ENCODE peak calls at places on chromosomes 5 and 9, in five cellular contexts. O, C, U, W and K are unnamed samples.

GRCh38 chr5:38167562-38167996 is 90.8 kb upstream of the EGFLAM start:
- DNase-seq in U (no peak), O (no peak), W (no peak), C (no peak), K (no peak)

GRCh38 chr5:149205625-149206523 is 64.6 kb downstream of the ABLIM3 start:
- DNase-seq in W (no peak), U (no peak), O (no peak), C (no peak), K (no peak)

GRCh38 chr5:118557103-118557805 is 431.1 kb downstream of the DTWD2 start:
- DNase-seq in W (no peak), U (no peak), C (peak), O (no peak), K (no peak)

GRCh38 chr9:92406506-92406905 is 2.1 kb upstream of the OGN start:
- DNase-seq in C (no peak), O (no peak), W (no peak), U (no peak), K (peak)

GRCh38 chr9:90925581-90926257 is 124.1 kb downstream of the SYK start:
- DNase-seq in W (no peak), C (no peak), O (no peak), U (no peak), K (no peak)

GRCh38 chr9:84137968-84138367 is 157.4 kb downstream of the RMI1 start:
- DNase-seq in U (no peak), C (no peak), O (no peak), W (no peak), K (no peak)

GRCh38 chr5:859798-860296 is 9.1 kb upstream of the ZDHHC11 start:
- DNase-seq in W (no peak), O (no peak), U (no peak), C (no peak), K (no peak)

GRCh38 chr9:70411930-70412677 is 2.4 kb downstream of the KLF9 start:
- DNase-seq in U (peak), C (peak), W (peak), O (peak), K (peak)

GRCh38 chr5:54671111-54671531 is 153.6 kb downstream of the SNX18 start:
- DNase-seq in U (no peak), C (no peak), W (no peak), O (no peak), K (no peak)

GRCh38 chr5:149727336-149728035 is 2.6 kb upstream of the PPARGC1B start:
- DNase-seq in U (no peak), O (no peak), W (no peak), C (no peak), K (no peak)

GRCh38 chr5:174916227-174916626 is 191.8 kb downstream of the MSX2 start:
- DNase-seq in U (no peak), O (no peak), C (no peak), W (no peak), K (no peak)

GRCh38 chr9:88013051-88013450 is 38.7 kb upstream of the CDK20 start:
- DNase-seq in O (no peak), W (no peak), U (no peak), C (no peak), K (no peak)

GRCh38 chr9:124782661-124783574 is 6.0 kb downstream of the OLFML2A start:
- DNase-seq in O (no peak), W (no peak), U (no peak), C (no peak), K (no peak)

GRCh38 chr9:129635099-129635803 is 6.7 kb downstream of the ASB6 start:
- DNase-seq in W (no peak), O (no peak), C (no peak), U (no peak), K (no peak)

GRCh38 chr5:172093559-172093958 is 87.1 kb upstream of the FBXW11 start:
- DNase-seq in W (no peak), C (no peak), U (no peak), O (no peak), K (no peak)

GRCh38 chr5:32600057-32600622 is 14.8 kb downstream of the SUB1 start:
- DNase-seq in O (no peak), W (no peak), C (no peak), U (no peak), K (no peak)

GRCh38 chr5:7897014-7897600 is 28.2 kb downstream of the MTRR start:
- DNase-seq in C (peak), U (peak), O (peak), W (no peak), K (no peak)

GRCh38 chr9:70159630-70160029 is 99.1 kb upstream of the SMC5 start:
- DNase-seq in C (no peak), W (no peak), O (no peak), U (no peak), K (no peak)

GRCh38 chr9:132192728-132193127 is 30.9 kb downstream of the NTNG2 start:
- DNase-seq in O (no peak), W (no peak), U (no peak), C (no peak), K (no peak)

GRCh38 chr5:31993182-31993961 is 180.7 kb downstream of the GOLPH3 start:
- DNase-seq in O (no peak), C (no peak), W (no peak), U (no peak), K (no peak)

GRCh38 chr9:114281421-114282103 is 41.3 kb upstream of the ORM1 start:
- DNase-seq in C (no peak), U (no peak), W (no peak), O (peak), K (no peak)

GRCh38 chr5:81533629-81534480 is 139.9 kb upstream of the ACOT12 start:
- DNase-seq in O (no peak), W (no peak), C (no peak), U (no peak), K (no peak)

GRCh38 chr9:35729700-35730485 is 2.1 kb downstream of the TLN1 start:
- DNase-seq in C (peak), O (peak), W (peak), U (peak), K (no peak)

GRCh38 chr9:131641618-131642495 is 96.5 kb downstream of the PRRT1B start:
- DNase-seq in U (no peak), C (no peak), O (no peak), W (no peak), K (no peak)

GRCh38 chr9:18666987-18667772 is 193.2 kb downstream of the ADAMTSL1 start:
- DNase-seq in C (no peak), W (no peak), U (no peak), O (no peak), K (no peak)

GRCh38 chr9:128254855-128255759 is 20.7 kb downstream of the GOLGA2 start:
- DNase-seq in C (peak), O (peak), W (peak), U (peak), K (no peak)

GRCh38 chr9:81621785-81622243 is 67.5 kb downstream of the TLE1 start:
- DNase-seq in U (no peak), W (no peak), O (no peak), C (no peak), K (no peak)

GRCh38 chr5:174426388-174426787 is 298.0 kb upstream of the MSX2 start:
- DNase-seq in O (no peak), C (no peak), W (no peak), U (no peak), K (no peak)

GRCh38 chr9:36023260-36024048 is 13.3 kb upstream of the RECK start:
- DNase-seq in O (peak), W (peak), C (peak), U (peak), K (peak)

GRCh38 chr9:106634641-106635040 is 228.3 kb upstream of the ZNF462 start:
- DNase-seq in U (no peak), O (no peak), C (no peak), W (no peak), K (no peak)

GRCh38 chr9:8760000-8760767 is 960.6 kb upstream of the DMAC1 start:
- DNase-seq in O (no peak), W (no peak), C (no peak), U (no peak), K (no peak)

GRCh38 chr5:122195784-122196394 is 66.5 kb downstream of the ZNF474 start:
- DNase-seq in O (peak), C (peak), W (peak), U (peak), K (no peak)

GRCh38 chr9:133711428-133712220 is 26.5 kb downstream of the SARDH start:
- DNase-seq in W (no peak), O (no peak), U (no peak), C (no peak), K (no peak)
- TF ChIP-seq ZBTB33 in W (no peak), O (no peak), U (no peak), C (no peak), K (no peak)

DNA sequence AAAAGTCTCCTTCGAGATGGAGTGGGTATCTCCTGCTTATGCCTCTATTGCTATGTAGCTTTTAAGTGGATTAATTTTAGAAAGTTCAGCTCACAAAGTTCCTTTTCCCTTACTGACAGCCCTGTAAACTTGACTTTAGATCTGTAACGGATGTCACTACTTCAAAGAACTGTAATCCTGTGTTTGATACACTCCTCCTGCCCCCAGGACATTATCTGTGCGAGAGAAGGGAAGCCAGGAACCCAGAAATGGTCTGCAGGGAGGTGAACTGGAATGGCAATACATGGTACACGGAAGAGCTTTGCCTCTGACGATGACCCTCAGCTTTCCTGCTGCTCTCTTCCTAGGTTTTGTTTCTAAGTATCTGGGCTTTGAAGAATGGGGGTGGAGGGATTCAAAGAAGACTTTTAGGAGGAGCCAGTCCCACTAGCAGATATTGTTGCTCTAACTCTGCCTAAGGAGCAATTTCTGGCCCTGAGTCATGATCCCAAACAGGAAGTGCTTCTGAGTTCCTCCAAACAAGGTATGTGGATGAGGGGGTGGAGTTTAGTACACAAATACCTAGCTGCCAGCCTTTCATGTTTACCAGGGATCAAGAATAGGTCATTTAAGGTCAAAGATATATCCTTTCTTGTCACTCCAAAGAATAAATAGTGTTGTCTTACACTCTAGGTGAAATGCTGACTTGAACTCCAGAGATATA is 43.4 kb upstream of the TMC1 start:
- DNase-seq in U (peak), W (peak), O (no peak), C (peak), K (no peak)
- TF ChIP-seq ZBTB33 in U (no peak), W (no peak), O (no peak), C (no peak), K (no peak)

DNA sequence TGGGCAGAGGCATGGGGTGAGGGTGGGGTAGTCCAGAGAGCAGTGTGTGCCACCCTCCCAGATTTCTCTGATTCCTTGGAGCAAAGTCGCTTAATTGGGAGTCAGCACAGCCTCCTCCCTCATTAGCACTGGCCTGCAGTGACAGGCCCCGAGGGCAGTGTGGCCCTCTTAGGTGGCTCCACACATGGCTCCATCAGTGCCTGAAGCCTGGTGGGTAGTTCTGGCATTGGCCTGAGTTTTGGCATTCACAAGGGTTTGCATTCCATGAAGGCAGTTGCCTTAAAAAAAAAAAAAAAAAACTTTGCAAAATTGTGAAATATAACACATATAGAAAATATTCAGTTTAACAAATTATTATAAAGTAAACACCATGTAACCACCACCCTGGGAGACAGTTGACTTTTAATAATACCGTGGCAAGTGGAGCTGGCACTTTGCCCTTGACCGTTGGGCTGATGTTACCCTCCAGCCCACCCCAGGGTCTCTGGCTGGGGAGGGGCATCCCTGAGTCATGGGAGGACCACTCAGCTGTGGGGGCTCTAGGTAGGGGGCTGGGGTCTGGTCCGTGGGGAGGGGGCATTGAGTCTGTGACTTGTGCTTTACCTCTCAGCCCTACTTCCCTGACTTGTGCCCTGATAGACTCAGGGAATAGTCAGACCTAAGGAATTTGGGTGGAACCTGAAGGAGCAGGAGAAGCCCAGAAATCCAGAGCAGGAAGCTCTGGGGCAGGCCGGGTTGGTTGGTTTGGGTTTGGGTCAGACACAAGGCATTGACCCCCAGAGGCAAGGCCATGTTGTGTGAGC is 51.3 kb upstream of the PITX1 start:
- DNase-seq in U (no peak), C (no peak), W (peak), O (no peak), K (no peak)
- TF ChIP-seq ZBTB33 in U (no peak), C (no peak), W (no peak), O (no peak), K (no peak)

DNA sequence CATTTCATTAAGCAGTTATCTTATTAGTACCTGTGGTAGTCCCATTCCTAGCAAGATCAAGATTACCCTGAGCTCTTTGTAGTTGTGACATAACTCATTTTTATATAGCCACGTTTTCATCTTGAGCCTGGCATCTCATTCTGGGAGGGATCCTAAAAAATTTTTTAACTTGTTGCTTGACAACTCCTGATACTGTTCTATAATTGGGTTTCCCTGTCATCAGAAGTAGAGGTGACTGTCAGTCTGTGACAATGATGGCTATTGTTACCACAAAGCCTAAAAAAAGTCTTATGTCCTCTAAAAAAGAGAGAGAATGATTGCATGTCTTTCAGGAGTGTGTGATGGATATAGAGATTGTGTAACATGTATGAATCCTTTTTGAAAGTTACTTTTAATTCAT is 164.8 kb downstream of the SGCD start:
- DNase-seq in U (no peak), C (no peak), W (no peak), O (no peak), K (no peak)
- TF ChIP-seq ZBTB33 in U (no peak), C (no peak), W (no peak), O (no peak), K (no peak)